ENCODE peak calls at places on chromosome 2, in nine cellular contexts. S is GM23338, E is tibial nerve, P is right cardiac atrium, B is PC-3, Z is fibroblast of lung, N is aorta, U is breast epithelium, L is upper lobe of right lung. K is an unnamed sample.

GRCh38 chr2:180604077-180604476 is 376.3 kb upstream of the UBE2E3 start:
- DNase-seq in S (peak), E (no peak), P (no peak), B (peak), Z (peak), N (no peak), U (no peak), L (no peak), K (no peak)

GRCh38 chr2:37173741-37174140 is 14.7 kb downstream of the SULT6B1 start:
- DNase-seq in S (no peak), E (no peak), P (no peak), B (no peak), Z (no peak), N (no peak), U (no peak), L (no peak), K (no peak)

GRCh38 chr2:105765415-105766299 is 20.9 kb downstream of the NCK2 start:
- DNase-seq in S (no peak), E (no peak), P (no peak), B (no peak), Z (no peak), N (no peak), U (no peak), L (no peak), K (no peak)

GRCh38 chr2:240934701-240935100 is 28.6 kb downstream of the CROCC2 start:
- DNase-seq in S (no peak), E (peak), P (peak), B (no peak), Z (no peak), N (no peak), U (no peak), L (peak), K (no peak)

GRCh38 chr2:150853258-150853657 is 365.8 kb upstream of the RND3 start:
- DNase-seq in S (no peak), E (no peak), P (no peak), B (no peak), Z (no peak), N (no peak), U (no peak), L (no peak), K (no peak)

GRCh38 chr2:129277188-129277587 is 702.3 kb upstream of the RAB6C start:
- DNase-seq in S (no peak), E (no peak), P (no peak), B (no peak), Z (no peak), N (no peak), U (no peak), L (no peak), K (no peak)

GRCh38 chr2:168215813-168216212 is 31.6 kb downstream of the STK39 start:
- DNase-seq in S (no peak), E (no peak), P (no peak), B (no peak), Z (peak), N (no peak), U (no peak), L (no peak), K (no peak)

GRCh38 chr2:7450188-7451156 is 533.3 kb downstream of the RNF144A start:
- DNase-seq in S (no peak), E (no peak), P (no peak), B (no peak), Z (no peak), N (no peak), U (no peak), L (no peak), K (no peak)

GRCh38 chr2:215748446-215748845 is 264.9 kb downstream of the MREG start:
- DNase-seq in S (no peak), E (no peak), P (peak), B (no peak), Z (no peak), N (peak), U (peak), L (no peak), K (no peak)

GRCh38 chr2:149931486-149931885 is 343.9 kb upstream of the MMADHC start:
- DNase-seq in S (peak), E (no peak), P (no peak), B (no peak), Z (no peak), N (no peak), U (no peak), L (no peak), K (no peak)

GRCh38 chr2:2158915-2159314 is 172.2 kb downstream of the MYT1L start:
- DNase-seq in S (no peak), E (no peak), P (no peak), B (no peak), Z (no peak), N (no peak), U (no peak), L (no peak), K (no peak)

GRCh38 chr2:119431155-119431975 is at the start of gene TMEM37:
- DNase-seq in S (peak), E (no peak), P (peak), B (peak), Z (peak), N (peak), U (no peak), L (peak), K (no peak)

GRCh38 chr2:197914778-197915177 is 110.4 kb downstream of the PLCL1 start:
- DNase-seq in S (no peak), E (no peak), P (no peak), B (no peak), Z (peak), N (no peak), U (no peak), L (no peak), K (no peak)

GRCh38 chr2:236631361-236632291 is 62.0 kb downstream of the ACKR3 start:
- DNase-seq in S (no peak), E (no peak), P (peak), B (no peak), Z (no peak), N (peak), U (no peak), L (peak), K (no peak)

GRCh38 chr2:236600892-236601291 is 31.3 kb downstream of the ACKR3 start:
- DNase-seq in S (no peak), E (no peak), P (no peak), B (peak), Z (no peak), N (no peak), U (peak), L (no peak), K (no peak)

GRCh38 chr2:47638430-47638829 is 144.5 kb upstream of the MSH6 start:
- DNase-seq in S (no peak), E (no peak), P (no peak), B (no peak), Z (no peak), N (no peak), U (no peak), L (no peak), K (no peak)

GRCh38 chr2:47636596-47636995 is 146.3 kb upstream of the MSH6 start:
- DNase-seq in S (no peak), E (no peak), P (no peak), B (no peak), Z (peak), N (no peak), U (no peak), L (no peak), K (no peak)

GRCh38 chr2:47639469-47639868 is 143.5 kb upstream of the MSH6 start:
- DNase-seq in S (no peak), E (no peak), P (no peak), B (peak), Z (no peak), N (no peak), U (no peak), L (no peak), K (no peak)

GRCh38 chr2:47632754-47633153 is 150.2 kb upstream of the MSH6 start:
- DNase-seq in S (no peak), E (no peak), P (no peak), B (no peak), Z (no peak), N (no peak), U (no peak), L (peak), K (no peak)

GRCh38 chr2:47636176-47636575 is 146.8 kb upstream of the MSH6 start:
- DNase-seq in S (peak), E (no peak), P (no peak), B (no peak), Z (no peak), N (no peak), U (no peak), L (no peak), K (no peak)
- H3K4me3 ChIP-seq in S (no peak), E (no peak), P (no peak), B (no peak), Z (no peak), N (no peak), U (no peak), L (no peak), K (no peak)

GRCh38 chr2:74833418-74834233 is at the start of gene HK2:
- DNase-seq in S (peak), E (peak), P (peak), B (peak), Z (peak), N (peak), U (peak), L (peak), K (peak)
- H3K4me3 ChIP-seq in S (peak), E (peak), P (peak), B (peak), Z (peak), N (peak), U (peak), L (peak), K (peak)

GRCh38 chr2:234026111-234026510 is 24.4 kb upstream of the SPP2 start:
- DNase-seq in S (no peak), E (no peak), P (no peak), B (no peak), Z (peak), N (no peak), U (no peak), L (no peak), K (no peak)
- H3K4me3 ChIP-seq in S (no peak), E (no peak), P (no peak), B (no peak), Z (peak), N (no peak), U (peak), L (peak), K (no peak)

DNA sequence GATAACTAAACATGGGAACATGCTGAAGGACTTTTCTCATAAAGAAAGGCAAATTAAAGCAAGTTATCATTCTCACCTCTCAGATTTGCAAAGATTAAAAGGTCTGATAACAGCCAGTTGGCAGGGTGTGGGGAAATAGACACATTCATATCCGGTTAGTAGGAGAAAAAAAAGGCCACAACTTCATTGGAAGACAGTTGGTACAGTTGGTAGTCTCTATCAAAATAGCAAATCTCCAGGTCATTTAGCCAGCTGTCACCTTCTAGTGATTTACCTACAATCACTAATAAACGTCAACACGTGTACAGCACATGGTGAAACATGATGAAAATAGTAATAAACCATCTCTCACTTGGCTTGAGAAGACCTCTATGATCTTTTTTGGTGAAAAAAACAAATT is 16.6 kb downstream of the INPP5D start:
- DNase-seq in S (no peak), E (no peak), P (no peak), B (no peak), Z (no peak), N (no peak), U (no peak), L (no peak), K (no peak)
- H3K4me3 ChIP-seq in S (no peak), E (no peak), P (no peak), B (no peak), Z (no peak), N (no peak), U (no peak), L (no peak), K (no peak)

GRCh38 chr2:231126123-231126522 is 1.3 kb upstream of the HTR2B start:
- DNase-seq in S (no peak), E (no peak), P (no peak), B (no peak), Z (no peak), N (no peak), U (no peak), L (no peak), K (no peak)

GRCh38 chr2:231124833-231125232 is at the start of gene HTR2B:
- DNase-seq in S (peak), E (no peak), P (no peak), B (no peak), Z (peak), N (no peak), U (no peak), L (no peak), K (no peak)

GRCh38 chr2:231125272-231125671 is 430 bp upstream of the HTR2B start:
- DNase-seq in S (no peak), E (no peak), P (no peak), B (no peak), Z (no peak), N (no peak), U (no peak), L (no peak), K (no peak)

GRCh38 chr2:231127480-231127879 is 2.6 kb upstream of the HTR2B start:
- DNase-seq in S (no peak), E (no peak), P (no peak), B (peak), Z (no peak), N (no peak), U (no peak), L (no peak), K (no peak)

DNA sequence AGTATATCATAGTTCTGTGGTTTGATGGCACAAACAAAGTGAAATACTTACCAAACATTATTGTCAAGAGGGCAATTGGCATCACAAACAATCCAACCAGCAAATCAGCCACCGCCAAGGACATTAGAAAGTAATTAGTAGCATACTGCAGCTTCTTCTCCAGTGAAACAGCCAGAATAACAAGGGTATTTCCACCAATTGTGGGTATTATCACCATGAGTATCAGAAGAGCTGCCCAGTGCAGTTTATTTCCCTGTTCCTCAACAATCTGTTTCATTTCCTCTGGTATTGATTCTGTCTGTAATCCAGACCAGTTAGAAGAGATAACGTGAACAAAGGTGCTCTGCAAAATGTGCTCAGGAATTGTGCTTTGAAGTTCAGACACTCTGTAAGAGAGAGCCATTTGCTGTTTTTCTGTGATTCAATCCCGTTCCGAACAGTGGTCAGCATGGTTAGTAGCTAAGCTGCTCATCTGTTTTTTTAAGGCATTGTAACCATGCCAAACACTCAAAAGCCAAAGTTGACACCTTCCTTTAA is 1.4 kb downstream of the HTR2B start:
- DNase-seq in S (peak), E (no peak), P (no peak), B (no peak), Z (peak), N (no peak), U (no peak), L (no peak), K (no peak)
- H3K4me3 ChIP-seq in S (no peak), E (no peak), P (peak), B (no peak), Z (peak), N (no peak), U (peak), L (peak), K (no peak)